ENCODE peak calls at places on chromosomes 6 and 20, in eight cellular contexts. Z, Y, M, H, P, S, G and U are unnamed samples. For H3K4me1, the result is how much of the 10 kb centered on the place peaks cover.

GRCh38 chr20:2778602-2779321 is 21.7 kb downstream of the CPXM1 start:
- DNase-seq in H (no peak), Y (no peak), M (no peak), S (no peak), G (no peak), Z (no peak), P (no peak), U (no peak)

GRCh38 chr20:60137657-60138245 is 179.5 kb downstream of the CDH26 start:
- DNase-seq in Z (peak), Y (peak), S (no peak), M (no peak), P (peak), G (peak), H (no peak), U (peak)

GRCh38 chr6:57158658-57159057 is 13.5 kb upstream of the BAG2 start:
- DNase-seq in S (no peak), P (no peak), M (no peak), Y (no peak), Z (peak), G (no peak), H (peak), U (no peak)

GRCh38 chr6:28892525-28892924 is 31.3 kb downstream of the TRIM27 start:
- DNase-seq in P (no peak), S (no peak), H (no peak), Z (no peak), Y (no peak), M (no peak), G (no peak), U (no peak)

GRCh38 chr6:156910011-156910334 is 132.8 kb downstream of the ARID1B start:
- DNase-seq in H (no peak), S (no peak), G (no peak), M (no peak), P (no peak), Y (no peak), Z (no peak), U (no peak)

GRCh38 chr20:60266184-60266823 is 308.1 kb downstream of the CDH26 start:
- DNase-seq in Y (no peak), G (no peak), P (no peak), S (no peak), H (no peak), Z (no peak), M (no peak), U (peak)

GRCh38 chr6:658244-658643 is 1.3 kb upstream of the HUS1B start:
- DNase-seq in S (peak), H (peak), G (peak), M (no peak), Z (peak), P (no peak), Y (no peak), U (no peak)

GRCh38 chr6:128161839-128162238 is 261.0 kb upstream of the THEMIS start:
- DNase-seq in S (no peak), G (no peak), Z (no peak), Y (no peak), H (no peak), M (no peak), P (no peak), U (no peak)

GRCh38 chr20:47506335-47506734 is 4.6 kb downstream of the NCOA3 start:
- DNase-seq in M (no peak), S (no peak), H (no peak), Y (no peak), P (no peak), G (no peak), Z (no peak), U (no peak)
- H3K4me2 ChIP-seq in M (no peak), S (no peak), H (no peak), Y (no peak), P (no peak), G (no peak), Z (no peak), U (no peak)

GRCh38 chr6:33278810-33279209 is 1.9 kb downstream of the B3GALT4 start:
- DNase-seq in S (no peak), Z (no peak), P (no peak), G (no peak), Y (no peak), M (no peak), H (no peak), U (no peak)

GRCh38 chr6:33277663-33278391 is 904 bp downstream of the B3GALT4 start:
- DNase-seq in M (peak), Y (no peak), Z (no peak), G (peak), S (no peak), P (no peak), H (peak), U (peak)

GRCh38 chr6:33279257-33279695 is 2.4 kb downstream of the B3GALT4 start:
- DNase-seq in Z (no peak), H (no peak), S (no peak), M (no peak), G (no peak), P (no peak), Y (no peak), U (no peak)

GRCh38 chr6:33276864-33277662 is at the start of gene B3GALT4:
- DNase-seq in S (peak), H (peak), P (no peak), G (peak), Z (peak), Y (no peak), M (peak), U (peak)

GRCh38 chr6:33278392-33278741 is 1.4 kb downstream of the B3GALT4 start:
- DNase-seq in Z (no peak), Y (no peak), S (no peak), M (no peak), H (no peak), G (no peak), P (no peak), U (no peak)
- H3K4me1 ChIP-seq in Z (under half), Y (under half), S (under half), M (under half), H (under half), G (under half), P (under half), U (under half)

DNA sequence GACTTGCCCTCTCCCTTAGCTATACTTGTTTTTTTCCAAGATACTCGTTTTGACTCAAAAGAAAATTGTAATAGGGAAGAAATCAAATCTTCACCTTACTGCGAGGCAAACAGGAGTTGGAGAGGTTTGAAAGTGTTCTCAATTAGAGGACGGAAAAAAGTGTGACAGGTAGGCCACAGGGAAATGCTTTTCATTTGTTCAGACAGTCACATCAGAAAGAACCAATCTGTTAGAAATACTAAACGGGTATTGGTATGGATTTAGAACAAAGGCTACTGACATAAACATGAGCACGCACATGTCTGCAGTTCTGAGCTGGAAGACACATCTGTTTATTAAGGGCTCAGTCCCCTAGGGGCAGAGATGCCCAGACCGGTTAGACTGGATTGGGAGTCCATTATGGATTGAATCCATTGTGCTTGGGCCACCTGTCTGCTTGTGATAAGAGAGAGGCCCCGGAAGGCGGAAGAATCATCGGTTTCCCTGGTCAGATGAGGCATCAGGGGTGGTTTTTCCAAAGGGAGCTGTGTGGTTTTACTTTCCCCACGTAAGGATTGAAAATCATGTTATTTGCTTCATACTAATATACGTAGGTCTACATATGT is 220.9 kb upstream of the MYLIP start:
- DNase-seq in Y (no peak), M (peak), S (no peak), G (peak), Z (no peak), P (no peak), H (no peak), U (no peak)
- H3K9ac ChIP-seq in Y (peak), M (no peak), S (no peak), G (peak), Z (no peak), P (no peak), H (no peak), U (no peak)

GRCh38 chr6:109349419-109349987 is 32.8 kb downstream of the CD164 start:
- DNase-seq in H (peak), S (peak), M (peak), P (no peak), Y (no peak), Z (peak), G (peak), U (no peak)
- H3K4me2 ChIP-seq in H (no peak), S (no peak), M (no peak), P (no peak), Y (no peak), Z (no peak), G (peak), U (no peak)